ENCODE peak calls at places on chromosomes 5 and 9, in eight cellular contexts. R, N, Q, J, E, C, M and D are unnamed samples.

GRCh38 chr9:27634879-27635278 is 61.6 kb upstream of the C9orf72 start:
- DNase-seq in J (no peak), M (no peak), Q (no peak), C (no peak), N (no peak), E (no peak), R (no peak), D (no peak)

GRCh38 chr9:12817702-12818101 is 42.9 kb downstream of the LURAP1L start:
- DNase-seq in N (peak; percentile 79), C (no peak), R (no peak), M (no peak), Q (peak; percentile 58), E (peak; percentile 46), J (no peak), D (peak; percentile 72)

GRCh38 chr5:32865475-32865874 is 154.4 kb downstream of the NPR3 start:
- DNase-seq in R (no peak), Q (no peak), E (no peak), N (no peak), J (no peak), C (no peak), M (no peak), D (no peak)

GRCh38 chr5:36680066-36680465 is 73.7 kb downstream of the SLC1A3 start:
- DNase-seq in M (no peak), R (no peak), N (no peak), C (no peak), E (no peak), Q (no peak), J (no peak), D (no peak)

GRCh38 chr5:154166901-154167791 is 23.4 kb upstream of the GALNT10 start:
- DNase-seq in N (no peak), J (no peak), Q (no peak), E (no peak), R (no peak), M (no peak), C (no peak), D (no peak)

GRCh38 chr5:131634666-131634995 is 398 bp downstream of the RAPGEF6 start:
- DNase-seq in J (peak; percentile 43), M (no peak), C (peak; percentile 49), R (no peak), N (peak; percentile 42), E (peak; percentile 72), Q (peak; percentile 78), D (peak; percentile 68)

GRCh38 chr9:13705913-13706312 is 426.4 kb upstream of the MPDZ start:
- DNase-seq in R (no peak), M (no peak), E (peak; percentile 34), C (no peak), N (peak; percentile 86), J (no peak), Q (no peak), D (no peak)

GRCh38 chr5:14226992-14227391 is 83.8 kb downstream of the TRIO start:
- DNase-seq in J (no peak), N (no peak), E (peak; percentile 66), M (no peak), Q (no peak), C (no peak), R (no peak), D (no peak)

GRCh38 chr9:133658442-133659431 is 22.6 kb downstream of the DBH start:
- DNase-seq in N (peak; percentile 11), E (no peak), R (no peak), J (peak; percentile 53), C (no peak), Q (peak; percentile 63), M (peak; percentile 24), D (peak; percentile 53)

GRCh38 chr5:160209917-160210316 is 19.4 kb upstream of the FABP6 start:
- DNase-seq in R (no peak), M (no peak), E (no peak), C (no peak), N (no peak), Q (no peak), J (no peak), D (no peak)

GRCh38 chr9:133485531-133486260 is 6.8 kb upstream of the SLC2A6 start:
- DNase-seq in E (no peak), J (no peak), N (no peak), M (no peak), C (no peak), Q (no peak), R (no peak), D (no peak)

GRCh38 chr5:77232959-77233358 is 22.5 kb downstream of the PDE8B start:
- DNase-seq in M (no peak), Q (no peak), R (no peak), E (no peak), J (no peak), N (peak; percentile 68), C (no peak), D (no peak)

GRCh38 chr9:9631302-9631701 is 981.5 kb downstream of the PTPRD start:
- DNase-seq in J (no peak), R (no peak), N (no peak), C (no peak), M (no peak), E (no peak), Q (no peak), D (no peak)

GRCh38 chr5:176822426-176823075 is 12.2 kb downstream of the UNC5A start:
- DNase-seq in N (no peak), E (no peak), Q (no peak), J (no peak), R (no peak), C (no peak), M (no peak), D (no peak)

GRCh38 chr9:77495834-77496671 is 152.1 kb downstream of the GNA14 start:
- DNase-seq in E (peak; percentile 52), M (no peak), Q (peak; percentile 23), R (no peak), C (no peak), N (peak; percentile 59), J (no peak), D (no peak)

GRCh38 chr5:176614805-176615478 is 5.0 kb upstream of the GPRIN1 start:
- DNase-seq in E (peak; percentile 88), J (no peak), Q (peak; percentile 82), R (no peak), N (peak; percentile 76), C (no peak), M (no peak), D (no peak)

GRCh38 chr5:84242286-84242685 is 142.4 kb downstream of the EDIL3 start:
- DNase-seq in C (no peak), M (peak; percentile 21), Q (peak; percentile 13), E (no peak), R (no peak), N (peak; percentile 74), J (no peak), D (no peak)

GRCh38 chr5:96984506-96985192 is 48.8 kb downstream of the LNPEP start:
- DNase-seq in N (no peak), E (peak; percentile 28), R (no peak), J (no peak), Q (no peak), C (no peak), M (no peak), D (peak; percentile 37)

GRCh38 chr5:143393516-143393915 is 10.0 kb downstream of the NR3C1 start:
- DNase-seq in N (no peak), J (no peak), R (no peak), E (no peak), M (no peak), Q (no peak), C (no peak), D (no peak)

GRCh38 chr9:138074516-138074915 is 196.9 kb downstream of the CACNA1B start:
- DNase-seq in Q (no peak), R (no peak), E (no peak), C (no peak), M (no peak), N (no peak), J (no peak), D (no peak)

GRCh38 chr5:97181856-97182545 is 1.0 kb downstream of the RIOK2 start:
- DNase-seq in R (no peak), J (no peak), C (no peak), M (no peak), E (peak; percentile 19), N (no peak), Q (peak; percentile 47), D (no peak)